ENCODE peak calls at places on chromosome 16, in four cellular contexts. O, N, W and C are unnamed samples.

GRCh38 chr16:88936008-88936912 is 40.7 kb downstream of the CBFA2T3 start:
- DNase-seq in O (no peak), N (peak), W (no peak), C (no peak)

GRCh38 chr16:14364386-14365199 is 265.5 kb downstream of the PARN start:
- DNase-seq in O (peak), N (no peak), W (no peak), C (no peak)

GRCh38 chr16:89482824-89483220 is 7.5 kb downstream of the ANKRD11 start:
- DNase-seq in O (no peak), N (no peak), W (no peak), C (no peak)

GRCh38 chr16:22007159-22007508 is 777 bp upstream of the MOSMO start:
- DNase-seq in O (no peak), N (no peak), W (no peak), C (no peak)

GRCh38 chr16:69762843-69763556 is 868 bp downstream of the WWP2 start:
- DNase-seq in O (peak), N (no peak), W (no peak), C (no peak)

GRCh38 chr16:29192329-29193247 is 207.7 kb downstream of the LAT start:
- DNase-seq in O (no peak), N (peak), W (no peak), C (no peak)

GRCh38 chr16:88616320-88616719 is 22.1 kb upstream of the IL17C start:
- DNase-seq in O (no peak), N (no peak), W (no peak), C (no peak)

GRCh38 chr16:11674818-11675560 is 6.7 kb downstream of the SNN start:
- DNase-seq in O (peak), N (no peak), W (no peak), C (no peak)

GRCh38 chr16:88810868-88811599 is 694 bp downstream of the APRT start:
- DNase-seq in O (peak), N (peak), W (no peak), C (no peak)

GRCh38 chr16:83953796-83954576 is 946 bp downstream of the OSGIN1 start:
- DNase-seq in O (peak), N (no peak), W (no peak), C (no peak)

GRCh38 chr16:11743308-11744074 is 834 bp upstream of the TXNDC11 start:
- DNase-seq in O (peak), N (no peak), W (no peak), C (no peak)

GRCh38 chr16:24834459-24835335 is 11.1 kb upstream of the SLC5A11 start:
- DNase-seq in O (peak), N (peak), W (no peak), C (no peak)

GRCh38 chr16:49441366-49441780 is 67.8 kb downstream of the C16orf78 start:
- DNase-seq in O (no peak), N (peak), W (no peak), C (no peak)

GRCh38 chr16:530111-530817 is 2.8 kb downstream of the CAPN15 start:
- DNase-seq in O (no peak), N (no peak), W (no peak), C (no peak)

GRCh38 chr16:50743575-50744225 is 1.8 kb downstream of the CYLD start:
- DNase-seq in O (no peak), N (no peak), W (no peak), C (no peak)
- H3K14ac ChIP-seq in O (no peak), N (no peak), W (no peak), C (no peak)

DNA sequence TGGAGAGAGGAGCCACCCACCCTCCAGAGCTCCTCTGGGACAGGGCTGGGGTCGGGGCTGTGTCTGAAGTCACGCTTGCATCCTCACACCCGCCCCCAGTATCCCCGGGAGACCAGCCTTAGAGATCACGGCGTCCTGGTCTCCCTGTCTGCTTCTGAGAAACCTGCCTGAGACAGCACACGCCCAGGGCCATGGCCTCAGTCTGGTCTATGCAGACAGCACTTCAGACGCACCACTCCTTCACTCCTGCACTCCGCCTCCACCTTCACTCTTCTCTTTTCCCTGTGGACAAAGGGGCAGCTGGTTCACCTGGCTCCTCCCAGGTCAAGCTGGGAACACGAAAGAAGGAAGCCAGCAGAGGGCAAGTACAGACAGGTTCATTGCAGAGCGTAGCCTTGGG is 248.0 kb upstream of the GSE1 start:
- DNase-seq in O (peak), N (peak), W (no peak), C (no peak)
- H3K14ac ChIP-seq in O (no peak), N (no peak), W (no peak), C (no peak)

GRCh38 chr16:67489401-67490083 is 6.2 kb upstream of the AGRP start:
- DNase-seq in O (peak), N (no peak), W (no peak), C (no peak)

GRCh38 chr16:67486805-67487204 is 3.5 kb upstream of the AGRP start:
- DNase-seq in O (peak), N (no peak), W (no peak), C (no peak)

DNA sequence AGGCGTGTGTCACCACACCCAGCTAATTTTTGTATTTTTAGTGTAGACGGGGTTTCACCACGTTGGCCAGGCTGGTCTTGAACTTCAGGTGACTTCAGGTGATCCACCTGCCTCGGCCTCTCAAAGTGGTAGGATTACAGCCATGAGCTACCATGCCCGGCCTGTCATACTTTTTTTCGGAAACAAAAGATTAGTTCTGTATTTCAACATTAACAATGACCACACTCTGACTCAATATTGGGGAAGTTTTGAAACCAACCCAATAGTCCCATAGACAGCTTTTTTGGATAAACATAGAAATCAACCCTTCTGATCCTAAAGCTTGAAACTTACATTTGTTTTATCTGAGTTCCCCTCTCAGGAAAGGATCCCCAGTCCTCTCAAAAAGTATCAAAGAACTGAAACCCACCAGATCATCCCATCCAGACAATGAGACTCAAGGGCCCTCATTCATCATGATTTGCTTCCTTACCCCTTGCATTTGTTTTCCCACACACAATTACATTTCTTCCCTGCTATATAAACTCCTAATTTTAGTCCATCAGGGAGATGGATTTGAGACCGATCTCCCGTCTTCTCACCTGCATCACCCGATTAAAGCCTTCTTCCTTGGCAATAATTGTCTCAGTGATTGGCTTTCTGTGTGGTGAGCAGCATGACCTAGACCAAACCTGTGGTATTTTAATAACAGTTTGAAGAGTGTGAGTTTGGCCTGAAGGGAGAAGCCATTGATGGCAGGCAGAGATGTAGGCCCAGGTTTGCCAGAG is 7.2 kb upstream of the AGRP start:
- DNase-seq in O (no peak), N (no peak), W (no peak), C (no peak)
- H3K14ac ChIP-seq in O (no peak), N (no peak), W (no peak), C (no peak)

GRCh38 chr16:53502331-53503269 is at the start of gene AKTIP:
- DNase-seq in O (peak), N (peak), W (no peak), C (peak)
- H3K14ac ChIP-seq in O (no peak), N (peak), W (no peak), C (peak)